ENCODE peak calls at places on chromosomes 11 and 22, in ten cellular contexts. P, A, D, B, O, U, Z, S, F and W are unnamed samples.

GRCh38 chr22:39418696-39419095 is 19.1 kb downstream of the TAB1 start:
- DNase-seq in P (no peak), A (no peak), D (no peak), B (no peak), O (no peak), U (no peak), Z (no peak), S (no peak), F (no peak), W (no peak)

GRCh38 chr11:125871391-125872137 is 15.9 kb upstream of the HYLS1 start:
- DNase-seq in P (no peak), A (peak), D (peak), B (no peak), O (peak), U (peak), Z (no peak), S (no peak), F (no peak), W (peak)

GRCh38 chr11:37422511-37422910 is 824.5 kb upstream of the RAG2 start:
- DNase-seq in P (no peak), A (no peak), D (no peak), B (no peak), O (no peak), U (no peak), Z (no peak), S (no peak), F (no peak), W (no peak)

GRCh38 chr11:1206391-1207271 is 16.2 kb upstream of the MUC5B start:
- DNase-seq in P (no peak), A (no peak), D (no peak), B (no peak), O (no peak), U (no peak), Z (no peak), S (no peak), F (no peak), W (no peak)

GRCh38 chr11:76666830-76667229 is 3.7 kb downstream of the LRRC32 start:
- DNase-seq in P (no peak), A (no peak), D (no peak), B (no peak), O (no peak), U (no peak), Z (no peak), S (no peak), F (no peak), W (peak)

GRCh38 chr11:126391286-126391954 is 35.9 kb downstream of the ST3GAL4 start:
- DNase-seq in P (no peak), A (no peak), D (no peak), B (no peak), O (no peak), U (no peak), Z (no peak), S (no peak), F (no peak), W (no peak)

GRCh38 chr11:34830648-34831047 is 85.5 kb downstream of the APIP start:
- DNase-seq in P (no peak), A (peak), D (no peak), B (no peak), O (no peak), U (peak), Z (no peak), S (no peak), F (no peak), W (peak)

GRCh38 chr11:23723861-23724260 is 773.0 kb upstream of the LUZP2 start:
- DNase-seq in P (no peak), A (no peak), D (no peak), B (no peak), O (no peak), U (no peak), Z (no peak), S (no peak), F (no peak), W (no peak)

GRCh38 chr11:110297082-110297725 is 790 bp upstream of the RDX start:
- DNase-seq in P (no peak), A (no peak), D (no peak), B (no peak), O (peak), U (peak), Z (no peak), S (no peak), F (no peak), W (no peak)

GRCh38 chr22:20316844-20317401 is 2.9 kb downstream of the DGCR6L start:
- DNase-seq in P (no peak), A (no peak), D (no peak), B (no peak), O (no peak), U (no peak), Z (no peak), S (no peak), F (no peak), W (no peak)

GRCh38 chr11:32101791-32102190 is 10.9 kb downstream of the RCN1 start:
- DNase-seq in P (no peak), A (no peak), D (no peak), B (no peak), O (no peak), U (no peak), Z (no peak), S (no peak), F (no peak), W (no peak)

GRCh38 chr22:40240671-40241070 is 62.9 kb downstream of the TNRC6B start:
- DNase-seq in P (no peak), A (no peak), D (no peak), B (peak), O (no peak), U (no peak), Z (no peak), S (no peak), F (peak), W (no peak)

GRCh38 chr11:95599959-95600586 is 189.5 kb downstream of the FAM76B start:
- DNase-seq in P (no peak), A (no peak), D (no peak), B (no peak), O (no peak), U (no peak), Z (no peak), S (no peak), F (no peak), W (no peak)

GRCh38 chr22:29205598-29206371 is at the start of gene EMID1:
- DNase-seq in P (no peak), A (no peak), D (no peak), B (no peak), O (no peak), U (no peak), Z (no peak), S (peak), F (no peak), W (peak)

GRCh38 chr11:63940786-63941185 is 2.0 kb downstream of the NAA40 start:
- DNase-seq in P (no peak), A (no peak), D (no peak), B (no peak), O (no peak), U (no peak), Z (no peak), S (no peak), F (no peak), W (no peak)

GRCh38 chr22:29726512-29727247 is 6.9 kb downstream of the CABP7 start:
- DNase-seq in P (no peak), A (no peak), D (no peak), B (no peak), O (no peak), U (no peak), Z (no peak), S (no peak), F (no peak), W (no peak)

GRCh38 chr22:38844661-38845367 is 986 bp upstream of the NPTXR start:
- DNase-seq in P (no peak), A (peak), D (no peak), B (no peak), O (no peak), U (peak), Z (no peak), S (no peak), F (no peak), W (no peak)

GRCh38 chr11:944711-945470 is 19.2 kb downstream of the AP2A2 start:
- DNase-seq in P (no peak), A (peak), D (no peak), B (no peak), O (no peak), U (no peak), Z (no peak), S (no peak), F (no peak), W (no peak)

GRCh38 chr11:57546869-57547518 is 9.6 kb downstream of the SMTNL1 start:
- DNase-seq in P (no peak), A (peak), D (no peak), B (no peak), O (peak), U (peak), Z (no peak), S (no peak), F (no peak), W (peak)

GRCh38 chr11:70543611-70544010 is 145.3 kb downstream of the CTTN start:
- DNase-seq in P (no peak), A (no peak), D (no peak), B (no peak), O (no peak), U (no peak), Z (no peak), S (no peak), F (no peak), W (no peak)

GRCh38 chr11:123543796-123544195 is 110.6 kb downstream of the SCN3B start:
- DNase-seq in P (no peak), A (peak), D (no peak), B (no peak), O (peak), U (peak), Z (no peak), S (no peak), F (no peak), W (no peak)

GRCh38 chr11:86116386-86116726 is 47.5 kb upstream of the PICALM start:
- DNase-seq in P (no peak), A (peak), D (no peak), B (no peak), O (peak), U (peak), Z (peak), S (no peak), F (peak), W (no peak)

GRCh38 chr11:119880143-119880542 is 151.1 kb upstream of the NECTIN1 start:
- DNase-seq in P (no peak), A (no peak), D (no peak), B (no peak), O (no peak), U (no peak), Z (no peak), S (no peak), F (no peak), W (no peak)

GRCh38 chr11:19323502-19323901 is 82.8 kb upstream of the E2F8 start:
- DNase-seq in P (no peak), A (no peak), D (no peak), B (no peak), O (no peak), U (no peak), Z (no peak), S (no peak), F (no peak), W (no peak)

GRCh38 chr11:109112748-109113378 is 309.1 kb upstream of the C11orf87 start:
- DNase-seq in P (no peak), A (no peak), D (no peak), B (no peak), O (no peak), U (no peak), Z (no peak), S (no peak), F (no peak), W (peak)

GRCh38 chr11:78050964-78051831 is 12.5 kb upstream of the THRSP start:
- DNase-seq in P (no peak), A (peak), D (no peak), B (no peak), O (peak), U (peak), Z (no peak), S (no peak), F (no peak), W (no peak)

GRCh38 chr11:117826360-117826635 is 1.8 kb upstream of the FXYD2 start:
- DNase-seq in P (no peak), A (no peak), D (peak), B (no peak), O (no peak), U (no peak), Z (no peak), S (peak), F (no peak), W (no peak)

GRCh38 chr11:63769044-63769718 is 606 bp upstream of the ZFTA start:
- DNase-seq in P (no peak), A (peak), D (no peak), B (peak), O (no peak), U (peak), Z (peak), S (peak), F (peak), W (peak)

GRCh38 chr11:123357990-123358827 is 71.9 kb upstream of the GRAMD1B start:
- DNase-seq in P (no peak), A (peak), D (no peak), B (peak), O (no peak), U (peak), Z (peak), S (no peak), F (peak), W (peak)

GRCh38 chr22:39932918-39933649 is 27.1 kb upstream of the TMA7B start:
- DNase-seq in P (no peak), A (peak), D (no peak), B (no peak), O (no peak), U (peak), Z (peak), S (no peak), F (peak), W (peak)

GRCh38 chr11:117610045-117610444 is 187.0 kb downstream of the DSCAML1 start:
- DNase-seq in P (no peak), A (peak), D (no peak), B (peak), O (peak), U (peak), Z (no peak), S (no peak), F (no peak), W (no peak)

GRCh38 chr11:131668867-131669780 is 298.7 kb downstream of the NTM start:
- DNase-seq in P (no peak), A (peak), D (no peak), B (no peak), O (peak), U (peak), Z (no peak), S (no peak), F (no peak), W (peak)

GRCh38 chr11:132994038-132994502 is 538.2 kb downstream of the OPCML start:
- DNase-seq in P (no peak), A (no peak), D (no peak), B (no peak), O (no peak), U (no peak), Z (no peak), S (no peak), F (no peak), W (no peak)

GRCh38 chr11:74820763-74821162 is 72.1 kb downstream of the RNF169 start:
- DNase-seq in P (no peak), A (peak), D (no peak), B (no peak), O (peak), U (peak), Z (no peak), S (no peak), F (no peak), W (no peak)

GRCh38 chr11:65053826-65054503 is 4.4 kb downstream of the NAALADL1 start:
- DNase-seq in P (no peak), A (no peak), D (no peak), B (no peak), O (no peak), U (no peak), Z (peak), S (no peak), F (peak), W (no peak)

GRCh38 chr11:67640021-67640757 is 626 bp upstream of the TBX10 start:
- DNase-seq in P (no peak), A (peak), D (no peak), B (peak), O (peak), U (peak), Z (peak), S (no peak), F (peak), W (peak)

GRCh38 chr22:46419754-46420571 is 84.4 kb downstream of the TRMU start:
- DNase-seq in P (no peak), A (no peak), D (no peak), B (no peak), O (no peak), U (no peak), Z (no peak), S (no peak), F (no peak), W (no peak)